ENCODE peak calls at places on chromosomes 5 and 9, in six cellular contexts. One of them, this sample, is unnamed.

GRCh38 chr9:79049371-79049770 is 522.4 kb upstream of the TLE4 start:
- DNase-seq in tibial nerve: no peak
- DNase-seq in IMR-90: no peak
- DNase-seq in HCT116: no peak
- DNase-seq in ovary: no peak
- DNase-seq in gastrocnemius medialis: no peak
- DNase-seq in this sample: no peak

GRCh38 chr9:93594041-93594756 is 17.8 kb downstream of the PHF2 start:
- DNase-seq in ovary: peak; percentile 15
- DNase-seq in tibial nerve: no peak
- DNase-seq in HCT116: no peak
- DNase-seq in IMR-90: no peak
- DNase-seq in gastrocnemius medialis: no peak
- DNase-seq in this sample: peak; percentile 9

GRCh38 chr5:59126665-59127354 is 543.9 kb downstream of the RAB3C start:
- DNase-seq in tibial nerve: no peak
- DNase-seq in ovary: no peak
- DNase-seq in gastrocnemius medialis: no peak
- DNase-seq in IMR-90: peak; percentile 55
- DNase-seq in HCT116: no peak
- DNase-seq in this sample: no peak

GRCh38 chr9:486156-486555 is 271.5 kb downstream of the DOCK8 start:
- DNase-seq in tibial nerve: no peak
- DNase-seq in HCT116: no peak
- DNase-seq in gastrocnemius medialis: no peak
- DNase-seq in ovary: no peak
- DNase-seq in IMR-90: no peak
- DNase-seq in this sample: no peak

GRCh38 chr5:33721491-33722245 is 170.1 kb downstream of the ADAMTS12 start:
- DNase-seq in ovary: no peak
- DNase-seq in tibial nerve: no peak
- DNase-seq in IMR-90: peak; percentile 81
- DNase-seq in HCT116: no peak
- DNase-seq in gastrocnemius medialis: no peak
- DNase-seq in this sample: no peak

GRCh38 chr5:172897691-172898512 is 61.3 kb upstream of the RPL26L1 start:
- DNase-seq in gastrocnemius medialis: no peak
- DNase-seq in tibial nerve: no peak
- DNase-seq in HCT116: no peak
- DNase-seq in IMR-90: peak; percentile 97
- DNase-seq in ovary: no peak
- DNase-seq in this sample: no peak

GRCh38 chr9:127489471-127490115 is 38.3 kb downstream of the LRSAM1 start:
- DNase-seq in tibial nerve: no peak
- DNase-seq in HCT116: no peak
- DNase-seq in IMR-90: no peak
- DNase-seq in gastrocnemius medialis: no peak
- DNase-seq in ovary: no peak
- DNase-seq in this sample: no peak

GRCh38 chr9:134564431-134565170 is 77.0 kb upstream of the COL5A1 start:
- DNase-seq in IMR-90: peak; percentile 94
- DNase-seq in HCT116: no peak
- DNase-seq in tibial nerve: no peak
- DNase-seq in gastrocnemius medialis: no peak
- DNase-seq in ovary: peak; percentile 1
- DNase-seq in this sample: peak; percentile 7

GRCh38 chr5:60613826-60614225 is 86.1 kb downstream of the DEPDC1B start:
- DNase-seq in gastrocnemius medialis: no peak
- DNase-seq in tibial nerve: no peak
- DNase-seq in ovary: no peak
- DNase-seq in HCT116: no peak
- DNase-seq in IMR-90: no peak
- DNase-seq in this sample: no peak

GRCh38 chr9:94280409-94280989 is 21.4 kb downstream of the ZNF169 start:
- DNase-seq in HCT116: no peak
- DNase-seq in tibial nerve: no peak
- DNase-seq in gastrocnemius medialis: no peak
- DNase-seq in ovary: no peak
- DNase-seq in IMR-90: no peak
- DNase-seq in this sample: no peak

GRCh38 chr5:57219386-57219785 is 45.5 kb downstream of the GPBP1 start:
- DNase-seq in ovary: no peak
- DNase-seq in HCT116: no peak
- DNase-seq in IMR-90: no peak
- DNase-seq in tibial nerve: no peak
- DNase-seq in gastrocnemius medialis: no peak
- DNase-seq in this sample: no peak

GRCh38 chr9:132243156-132244074 is 81.6 kb downstream of the NTNG2 start:
- DNase-seq in IMR-90: peak; percentile 13
- DNase-seq in gastrocnemius medialis: no peak
- DNase-seq in tibial nerve: no peak
- DNase-seq in ovary: no peak
- DNase-seq in HCT116: no peak
- DNase-seq in this sample: no peak

GRCh38 chr5:110909415-110909814 is 162.1 kb upstream of the TSLP start:
- DNase-seq in tibial nerve: no peak
- DNase-seq in ovary: no peak
- DNase-seq in IMR-90: no peak
- DNase-seq in gastrocnemius medialis: no peak
- DNase-seq in HCT116: no peak
- DNase-seq in this sample: no peak

GRCh38 chr9:128558431-128559310 is 6.3 kb downstream of the SPTAN1 start:
- DNase-seq in gastrocnemius medialis: peak; percentile 59
- DNase-seq in HCT116: peak; percentile 44
- DNase-seq in tibial nerve: peak; percentile 84
- DNase-seq in IMR-90: peak; percentile 95
- DNase-seq in ovary: peak; percentile 73
- DNase-seq in this sample: peak; percentile 59

GRCh38 chr5:53091304-53091703 is 18.3 kb downstream of the MOCS2 start:
- DNase-seq in HCT116: no peak
- DNase-seq in IMR-90: peak; percentile 72
- DNase-seq in ovary: no peak
- DNase-seq in tibial nerve: no peak
- DNase-seq in gastrocnemius medialis: no peak
- DNase-seq in this sample: no peak

GRCh38 chr5:149497357-149497756 is 53.9 kb downstream of the CSNK1A1 start:
- DNase-seq in gastrocnemius medialis: no peak
- DNase-seq in ovary: no peak
- DNase-seq in tibial nerve: no peak
- DNase-seq in IMR-90: peak; percentile 98
- DNase-seq in HCT116: no peak
- DNase-seq in this sample: no peak

GRCh38 chr5:141657937-141658545 is 6.8 kb upstream of the FCHSD1 start:
- DNase-seq in IMR-90: peak; percentile 98
- DNase-seq in ovary: no peak
- DNase-seq in gastrocnemius medialis: no peak
- DNase-seq in HCT116: peak; percentile 56
- DNase-seq in tibial nerve: no peak
- DNase-seq in this sample: no peak

GRCh38 chr5:173327948-173328895 is at the start of gene STC2:
- DNase-seq in HCT116: peak; percentile 95
- DNase-seq in gastrocnemius medialis: peak; percentile 95
- DNase-seq in ovary: peak; percentile 59
- DNase-seq in IMR-90: peak; percentile 94
- DNase-seq in tibial nerve: peak; percentile 40
- DNase-seq in this sample: no peak

GRCh38 chr9:133275105-133276000 is at the start of gene ABO:
- DNase-seq in ovary: peak; percentile 78
- DNase-seq in IMR-90: no peak
- DNase-seq in tibial nerve: no peak
- DNase-seq in HCT116: no peak
- DNase-seq in gastrocnemius medialis: no peak
- DNase-seq in this sample: peak; percentile 59

GRCh38 chr5:32444191-32444945 is at the start of gene ZFR:
- DNase-seq in tibial nerve: peak; percentile 77
- DNase-seq in gastrocnemius medialis: peak; percentile 92
- DNase-seq in ovary: peak; percentile 93
- DNase-seq in IMR-90: peak; percentile 85
- DNase-seq in HCT116: peak; percentile 69
- DNase-seq in this sample: peak; percentile 88

GRCh38 chr9:115733736-115734135 is 419.9 kb upstream of the PAPPA start:
- DNase-seq in gastrocnemius medialis: no peak
- DNase-seq in HCT116: no peak
- DNase-seq in ovary: no peak
- DNase-seq in IMR-90: no peak
- DNase-seq in tibial nerve: no peak
- DNase-seq in this sample: no peak

GRCh38 chr9:91192785-91193657 is 168.7 kb downstream of the AUH start:
- DNase-seq in gastrocnemius medialis: peak; percentile 96
- DNase-seq in HCT116: peak; percentile 97
- DNase-seq in ovary: peak; percentile 87
- DNase-seq in IMR-90: peak; percentile 100
- DNase-seq in tibial nerve: peak; percentile 86
- DNase-seq in this sample: peak; percentile 60

GRCh38 chr5:169213479-169213878 is 87.5 kb downstream of the SLIT3 start:
- DNase-seq in tibial nerve: no peak
- DNase-seq in ovary: no peak
- DNase-seq in HCT116: no peak
- DNase-seq in gastrocnemius medialis: no peak
- DNase-seq in IMR-90: no peak
- DNase-seq in this sample: no peak

GRCh38 chr5:172179032-172179989 is 8.7 kb downstream of the STK10 start:
- DNase-seq in ovary: no peak
- DNase-seq in gastrocnemius medialis: no peak
- DNase-seq in IMR-90: peak; percentile 40
- DNase-seq in tibial nerve: no peak
- DNase-seq in HCT116: no peak
- DNase-seq in this sample: peak; percentile 71

GRCh38 chr5:52007230-52007858 is 624.1 kb downstream of the ISL1 start:
- DNase-seq in gastrocnemius medialis: no peak
- DNase-seq in HCT116: peak; percentile 16
- DNase-seq in IMR-90: peak; percentile 38
- DNase-seq in tibial nerve: no peak
- DNase-seq in ovary: no peak
- DNase-seq in this sample: no peak

DNA sequence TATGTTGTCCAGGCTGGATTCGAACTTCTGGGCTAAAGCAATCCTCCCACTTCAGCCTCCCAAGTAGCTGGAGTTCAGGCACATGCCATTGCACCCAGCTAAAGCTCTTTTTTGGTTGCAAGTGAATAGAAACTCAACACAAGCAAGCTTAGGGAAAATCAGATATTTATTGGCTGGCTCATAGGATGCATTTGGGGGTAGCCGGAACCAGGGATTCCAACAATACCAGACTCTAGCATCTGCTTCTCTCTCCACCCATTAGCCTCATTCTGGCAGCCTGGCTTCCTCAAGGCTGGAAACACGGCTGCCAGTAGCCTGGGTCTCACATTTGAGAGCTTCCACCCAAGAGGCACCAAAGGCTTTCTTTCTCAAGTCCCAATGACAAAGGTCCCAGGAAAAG is 22.9 kb upstream of the B4GALT1 start:
- DNase-seq in IMR-90: no peak
- DNase-seq in ovary: no peak
- DNase-seq in gastrocnemius medialis: no peak
- DNase-seq in HCT116: no peak
- DNase-seq in tibial nerve: no peak
- DNase-seq in this sample: no peak
- TF ChIP-seq CTCF in IMR-90: no peak
- TF ChIP-seq CTCF in ovary: no peak
- TF ChIP-seq CTCF in gastrocnemius medialis: no peak
- TF ChIP-seq CTCF in HCT116: no peak
- TF ChIP-seq CTCF in tibial nerve: no peak
- TF ChIP-seq CTCF in this sample: no peak

GRCh38 chr5:143354025-143354424 is 49.5 kb downstream of the NR3C1 start:
- DNase-seq in gastrocnemius medialis: no peak
- DNase-seq in ovary: no peak
- DNase-seq in IMR-90: no peak
- DNase-seq in tibial nerve: no peak
- DNase-seq in HCT116: no peak
- DNase-seq in this sample: no peak
- H3K27ac ChIP-seq in gastrocnemius medialis: peak overlapping the region; percentile 72
- H3K27ac ChIP-seq in ovary: no peak overlapping the region
- H3K27ac ChIP-seq in IMR-90: no peak overlapping the region
- H3K27ac ChIP-seq in tibial nerve: no peak overlapping the region
- H3K27ac ChIP-seq in HCT116: no peak overlapping the region
- H3K27ac ChIP-seq in this sample: no peak overlapping the region

DNA sequence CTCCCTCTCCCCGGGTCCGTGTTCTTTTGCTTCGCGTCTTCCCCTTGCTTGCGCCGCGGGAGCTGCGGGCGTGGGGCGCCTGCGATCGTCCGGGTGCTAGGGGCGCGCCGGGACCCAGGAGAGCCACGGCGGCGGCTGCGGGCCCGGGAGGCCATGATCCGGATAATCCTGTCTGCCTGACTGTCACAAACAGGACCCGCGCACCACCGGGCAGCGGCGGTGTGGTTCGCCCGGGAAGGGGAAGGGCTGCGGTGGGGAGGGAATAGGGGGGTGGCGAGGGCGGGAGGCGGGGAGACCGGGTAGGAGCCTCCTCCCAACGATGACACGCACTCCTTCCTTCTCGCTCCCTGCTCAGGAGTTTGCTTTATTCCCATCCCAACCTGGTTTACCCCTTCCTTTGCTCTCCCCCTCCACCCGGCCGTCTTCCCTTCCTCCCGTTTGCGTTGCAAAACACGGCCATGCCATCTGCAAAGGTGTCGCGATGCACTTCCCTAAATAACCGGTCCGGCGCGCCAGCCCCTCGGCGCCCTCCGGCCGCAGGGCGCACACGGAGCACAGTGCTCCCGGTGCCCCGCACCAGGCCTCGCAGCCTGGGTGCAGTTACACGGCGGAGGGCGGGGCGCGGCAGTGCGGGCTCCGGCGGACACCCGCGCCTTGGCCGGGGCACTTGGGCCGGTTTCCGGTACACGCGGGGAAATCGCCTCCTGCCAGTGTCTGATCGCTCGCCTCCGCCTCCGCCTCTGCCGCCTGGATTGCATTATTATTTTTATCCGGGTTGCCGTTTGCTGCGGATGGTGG is 1.5 kb downstream of the SMARCA2 start:
- DNase-seq in ovary: peak; percentile 79
- DNase-seq in IMR-90: peak; percentile 63
- DNase-seq in tibial nerve: peak; percentile 75
- DNase-seq in HCT116: no peak
- DNase-seq in gastrocnemius medialis: peak; percentile 73
- DNase-seq in this sample: peak; percentile 87
- TF ChIP-seq POLR2A in ovary: peak; percentile 69
- TF ChIP-seq POLR2A in IMR-90: no peak
- TF ChIP-seq POLR2A in tibial nerve: peak; percentile 67
- TF ChIP-seq POLR2A in HCT116: no peak
- TF ChIP-seq POLR2A in gastrocnemius medialis: peak; percentile 61
- TF ChIP-seq POLR2A in this sample: peak; percentile 57

GRCh38 chr9:107158321-107158720 is 124.8 kb upstream of the RAD23B start:
- DNase-seq in tibial nerve: no peak
- DNase-seq in ovary: no peak
- DNase-seq in IMR-90: peak; percentile 37
- DNase-seq in HCT116: peak; percentile 51
- DNase-seq in gastrocnemius medialis: no peak
- DNase-seq in this sample: no peak

GRCh38 chr9:107154766-107155165 is 128.3 kb upstream of the RAD23B start:
- DNase-seq in gastrocnemius medialis: no peak
- DNase-seq in HCT116: no peak
- DNase-seq in IMR-90: no peak
- DNase-seq in ovary: no peak
- DNase-seq in tibial nerve: no peak
- DNase-seq in this sample: no peak

GRCh38 chr9:107153336-107153735 is 129.7 kb upstream of the RAD23B start:
- DNase-seq in tibial nerve: no peak
- DNase-seq in ovary: no peak
- DNase-seq in HCT116: no peak
- DNase-seq in gastrocnemius medialis: no peak
- DNase-seq in IMR-90: peak; percentile 16
- DNase-seq in this sample: no peak

GRCh38 chr9:107154291-107154690 is 128.8 kb upstream of the RAD23B start:
- DNase-seq in gastrocnemius medialis: no peak
- DNase-seq in tibial nerve: no peak
- DNase-seq in HCT116: no peak
- DNase-seq in IMR-90: no peak
- DNase-seq in ovary: no peak
- DNase-seq in this sample: no peak

GRCh38 chr9:107155244-107155817 is 127.7 kb upstream of the RAD23B start:
- DNase-seq in ovary: no peak
- DNase-seq in IMR-90: no peak
- DNase-seq in tibial nerve: no peak
- DNase-seq in HCT116: no peak
- DNase-seq in gastrocnemius medialis: no peak
- DNase-seq in this sample: no peak
- TF ChIP-seq CTCF in ovary: no peak
- TF ChIP-seq CTCF in IMR-90: peak; percentile 11
- TF ChIP-seq CTCF in tibial nerve: no peak
- TF ChIP-seq CTCF in HCT116: peak; percentile 30
- TF ChIP-seq CTCF in gastrocnemius medialis: no peak
- TF ChIP-seq CTCF in this sample: no peak